ENCODE peak calls at places on chromosomes 4 and X, in six cellular contexts. U, B, D, X, Z and R are unnamed samples.

GRCh38 chrX:95505721-95506120 is 1178.9 kb upstream of the DIAPH2 start:
- DNase-seq in B (peak; percentile 43), D (no peak), U (peak; percentile 73), X (no peak), Z (no peak), R (no peak)

GRCh38 chr4:155026715-155027114 is 181.7 kb upstream of the NPY2R start:
- DNase-seq in B (no peak), D (no peak), Z (no peak), U (no peak), X (no peak), R (no peak)

GRCh38 chrX:153934473-153935325 is at the start of gene NAA10:
- DNase-seq in D (no peak), U (peak; percentile 83), B (peak; percentile 73), Z (peak; percentile 82), X (peak; percentile 86), R (no peak)

GRCh38 chr4:145523117-145523516 is 41.5 kb downstream of the SMAD1 start:
- DNase-seq in X (no peak), D (no peak), U (no peak), B (no peak), Z (no peak), R (no peak)

GRCh38 chr4:119835511-119835910 is 206.9 kb upstream of the PDE5A start:
- DNase-seq in B (no peak), X (no peak), U (no peak), D (no peak), Z (no peak), R (no peak)

GRCh38 chrX:16882702-16883486 is 12.7 kb upstream of the RBBP7 start:
- DNase-seq in D (peak; percentile 20), U (peak; percentile 92), B (peak; percentile 78), Z (peak; percentile 73), X (peak; percentile 79), R (no peak)

GRCh38 chrX:2696698-2697215 is 5.7 kb downstream of the CD99 start:
- DNase-seq in Z (no peak), U (no peak), B (no peak), X (no peak), D (no peak), R (no peak)

GRCh38 chr4:183857040-183857439 is 48.1 kb upstream of the STOX2 start:
- DNase-seq in Z (no peak), X (no peak), B (no peak), U (no peak), D (no peak), R (peak; percentile 88)

GRCh38 chrX:80792205-80792604 is 17.5 kb downstream of the BRWD3 start:
- DNase-seq in U (no peak), B (no peak), X (no peak), Z (no peak), D (no peak), R (no peak)

GRCh38 chrX:38175140-38175539 is 45.5 kb downstream of the SRPX start:
- DNase-seq in B (peak; percentile 64), Z (peak; percentile 24), D (no peak), X (no peak), U (peak; percentile 75), R (no peak)

GRCh38 chr4:159434496-159435241 is 331.8 kb downstream of the RAPGEF2 start:
- DNase-seq in B (no peak), D (no peak), Z (no peak), X (no peak), U (no peak), R (no peak)

GRCh38 chr4:70315928-70316327 is 18.9 kb upstream of the CABS1 start:
- DNase-seq in B (peak; percentile 10), D (no peak), X (no peak), Z (no peak), U (no peak), R (no peak)

GRCh38 chr4:22991576-22991975 is 298.8 kb downstream of the GBA3 start:
- DNase-seq in X (no peak), U (no peak), B (no peak), D (no peak), Z (no peak), R (no peak)

GRCh38 chr4:85200106-85200505 is 233.6 kb upstream of the WDFY3 start:
- DNase-seq in U (no peak), Z (no peak), X (no peak), B (no peak), D (no peak), R (no peak)

GRCh38 chr4:104756837-104757236 is 262.1 kb upstream of the CXXC4 start:
- DNase-seq in Z (no peak), D (no peak), B (no peak), X (no peak), U (no peak), R (no peak)

GRCh38 chrX:150880808-150881165 is 17.7 kb downstream of the CD99L2 start:
- DNase-seq in Z (no peak), D (no peak), X (no peak), B (no peak), U (no peak), R (no peak)

GRCh38 chrX:71652405-71652804 is 14.9 kb upstream of the LOC101059915 start:
- DNase-seq in Z (no peak), U (peak; percentile 76), X (no peak), B (peak; percentile 62), D (no peak), R (no peak)

GRCh38 chr4:48546336-48546735 is 56.3 kb downstream of the ZAR1 start:
- DNase-seq in B (peak; percentile 58), U (peak; percentile 65), D (no peak), Z (peak; percentile 17), X (no peak), R (no peak)

GRCh38 chr4:86243750-86244149 is 116.1 kb downstream of the MAPK10 start:
- DNase-seq in X (no peak), B (no peak), D (no peak), U (no peak), Z (no peak), R (no peak)

GRCh38 chr4:38082424-38083374 is 122.5 kb downstream of the PTTG2 start:
- DNase-seq in Z (no peak), U (no peak), D (no peak), B (no peak), X (no peak), R (no peak)
- H3K4me1 ChIP-seq in Z (peaks cover 32% of the 10 kb centered on the region), U (no peaks in the 10 kb centered on the region), D (peaks cover 4% of the 10 kb centered on the region), B (peaks cover 21% of the 10 kb centered on the region), X (peaks cover 4% of the 10 kb centered on the region), R (peaks cover 84% of the 10 kb centered on the region)

GRCh38 chrX:36961590-36961989 is 46.6 kb upstream of the FAM47C start:
- DNase-seq in D (no peak), B (no peak), U (peak; percentile 49), X (no peak), Z (no peak), R (no peak)

GRCh38 chrX:36957425-36958328 is 50.5 kb upstream of the FAM47C start:
- DNase-seq in Z (no peak), D (no peak), U (peak; percentile 90), X (no peak), B (peak; percentile 60), R (no peak)

GRCh38 chrX:36963852-36964251 is 44.3 kb upstream of the FAM47C start:
- DNase-seq in X (no peak), B (no peak), U (no peak), Z (no peak), D (no peak), R (no peak)

GRCh38 chrX:36963069-36963808 is 44.9 kb upstream of the FAM47C start:
- DNase-seq in U (peak; percentile 58), B (peak; percentile 36), X (no peak), D (no peak), Z (no peak), R (no peak)
- H3K4me3 ChIP-seq in U (peak overlapping the region; percentile 66), B (peak overlapping the region; percentile 51), X (no peak overlapping the region), D (no peak overlapping the region), Z (no peak overlapping the region), R (no peak overlapping the region)

GRCh38 chr4:4759883-4760282 is 99.6 kb upstream of the MSX1 start:
- DNase-seq in X (no peak), Z (no peak), D (no peak), U (no peak), B (no peak), R (no peak)
- H3K27me3 ChIP-seq in X (no peaks in the 10 kb centered on the region), Z (no peaks in the 10 kb centered on the region), D (no peaks in the 10 kb centered on the region), U (peaks cover 8% of the 10 kb centered on the region), B (peaks cover 4% of the 10 kb centered on the region), R (peaks cover 4% of the 10 kb centered on the region)

GRCh38 chr4:112290341-112290740 is 4.6 kb upstream of the TIFA start:
- DNase-seq in Z (no peak), X (no peak), D (no peak), U (no peak), B (no peak), R (no peak)
- H3K4me1 ChIP-seq in Z (peaks cover 3% of the 10 kb centered on the region), X (no peaks in the 10 kb centered on the region), D (no peaks in the 10 kb centered on the region), U (no peaks in the 10 kb centered on the region), B (no peaks in the 10 kb centered on the region), R (peaks cover 5% of the 10 kb centered on the region)

GRCh38 chr4:153777421-153777820 is 11.5 kb downstream of the SFRP2 start:
- DNase-seq in U (no peak), B (no peak), Z (no peak), D (no peak), X (no peak), R (no peak)
- H3K4me3 ChIP-seq in U (no peak overlapping the region), B (no peak overlapping the region), Z (no peak overlapping the region), D (no peak overlapping the region), X (no peak overlapping the region), R (no peak overlapping the region)

DNA sequence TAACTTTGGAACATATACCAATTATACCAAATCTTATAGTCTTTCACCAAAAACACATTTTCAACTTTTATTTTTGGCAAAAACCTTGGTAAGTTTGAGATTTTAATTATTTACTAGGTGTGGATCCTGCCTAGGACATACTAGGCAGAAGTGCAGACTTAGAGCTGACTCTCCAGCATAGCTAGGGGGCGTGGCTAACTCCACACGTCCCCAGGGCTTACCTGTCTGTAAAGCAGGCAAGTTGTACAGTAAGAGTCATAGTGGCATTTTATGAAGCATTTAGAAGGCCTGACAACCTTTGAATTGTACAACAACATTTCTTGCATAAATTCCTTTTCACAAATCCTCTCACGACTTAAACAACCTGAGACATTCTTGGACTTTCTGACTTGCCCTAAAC is 19.2 kb upstream of the GRPEL1 start:
- DNase-seq in Z (no peak), U (no peak), X (no peak), B (no peak), D (no peak), R (no peak)
- H3K27me3 ChIP-seq in Z (no peaks in the 10 kb centered on the region), U (peaks cover 32% of the 10 kb centered on the region), X (peaks cover 24% of the 10 kb centered on the region), B (peaks cover 84% of the 10 kb centered on the region), D (no peaks in the 10 kb centered on the region), R (no peaks in the 10 kb centered on the region)